ENCODE peak calls at places on chromosomes 6 and 20, in nine cellular contexts. J is OCI-LY7, Y is gastrocnemius medialis, T is psoas muscle, D is heart left ventricle, W is mesenchymal stem cell, G is lung, I is testis, Z is choroid plexus epithelial cell. X is an unnamed sample.

GRCh38 chr20:15951711-15952110 is 621.5 kb downstream of the KIF16B start:
- DNase-seq in J (no peak), Y (no peak), T (no peak), D (no peak), W (no peak), G (no peak), I (no peak), Z (peak), X (no peak)

GRCh38 chr6:85392379-85392778 is 57.5 kb upstream of the NT5E start:
- DNase-seq in J (no peak), Y (no peak), T (no peak), D (no peak), W (no peak), G (no peak), I (no peak), Z (no peak), X (no peak)

GRCh38 chr6:119979862-119980261 is 630.3 kb upstream of the MAN1A1 start:
- DNase-seq in J (peak), Y (no peak), T (no peak), D (no peak), W (peak), G (no peak), I (no peak), Z (peak), X (no peak)

GRCh38 chr20:46400253-46400652 is 6.2 kb downstream of the ELMO2 start:
- DNase-seq in J (no peak), Y (peak), T (peak), D (peak), W (peak), G (no peak), I (peak), Z (peak), X (peak)

GRCh38 chr6:157865249-157865648 is 42.2 kb downstream of the SNX9 start:
- DNase-seq in J (no peak), Y (no peak), T (no peak), D (no peak), W (no peak), G (no peak), I (no peak), Z (no peak), X (no peak)

GRCh38 chr6:98838027-98838426 is 3.7 kb downstream of the POU3F2 start:
- DNase-seq in J (no peak), Y (no peak), T (no peak), D (no peak), W (no peak), G (no peak), I (no peak), Z (no peak), X (no peak)

GRCh38 chr20:63574156-63574828 is at the start of gene HELZ2:
- DNase-seq in J (peak), Y (peak), T (peak), D (peak), W (peak), G (peak), I (peak), Z (peak), X (peak)

GRCh38 chr20:20255104-20255503 is 112.8 kb upstream of the INSM1 start:
- DNase-seq in J (no peak), Y (no peak), T (no peak), D (no peak), W (no peak), G (no peak), I (no peak), Z (no peak), X (no peak)

GRCh38 chr20:19497064-19497463 is 261.0 kb upstream of the RIN2 start:
- DNase-seq in J (no peak), Y (no peak), T (no peak), D (no peak), W (peak), G (no peak), I (no peak), Z (peak), X (peak)

GRCh38 chr6:56536536-56536935 is 106.2 kb downstream of the DST start:
- DNase-seq in J (no peak), Y (no peak), T (no peak), D (no peak), W (no peak), G (no peak), I (no peak), Z (peak), X (no peak)

GRCh38 chr6:81486234-81486633 is 266.2 kb downstream of the TENT5A start:
- DNase-seq in J (no peak), Y (no peak), T (no peak), D (no peak), W (no peak), G (no peak), I (no peak), Z (no peak), X (no peak)

GRCh38 chr20:37988555-37988954 is 44.7 kb downstream of the TTI1 start:
- DNase-seq in J (no peak), Y (peak), T (no peak), D (no peak), W (peak), G (no peak), I (no peak), Z (no peak), X (no peak)

GRCh38 chr20:41697861-41698559 is 79.8 kb upstream of the CHD6 start:
- DNase-seq in J (peak), Y (no peak), T (no peak), D (no peak), W (peak), G (no peak), I (peak), Z (peak), X (peak)

GRCh38 chr6:53862517-53863457 is 68.0 kb downstream of the LRRC1 start:
- DNase-seq in J (no peak), Y (no peak), T (no peak), D (no peak), W (no peak), G (no peak), I (peak), Z (peak), X (peak)

GRCh38 chr6:30880563-30881252 is 3.6 kb upstream of the DDR1 start:
- DNase-seq in J (no peak), Y (no peak), T (no peak), D (no peak), W (no peak), G (no peak), I (no peak), Z (no peak), X (no peak)

GRCh38 chr6:97876711-97877110 is 593.7 kb upstream of the MMS22L start:
- DNase-seq in J (no peak), Y (no peak), T (no peak), D (no peak), W (no peak), G (no peak), I (no peak), Z (no peak), X (no peak)

GRCh38 chr6:42152024-42152423 is 9.6 kb upstream of the C6orf132 start:
- DNase-seq in J (no peak), Y (no peak), T (no peak), D (no peak), W (no peak), G (no peak), I (no peak), Z (no peak), X (no peak)

GRCh38 chr20:2900845-2901592 is 27.7 kb downstream of the PTPRA start:
- DNase-seq in J (peak), Y (no peak), T (no peak), D (no peak), W (no peak), G (no peak), I (no peak), Z (no peak), X (no peak)

GRCh38 chr6:72175936-72176335 is 289.6 kb downstream of the RIMS1 start:
- DNase-seq in J (no peak), Y (no peak), T (no peak), D (no peak), W (no peak), G (no peak), I (no peak), Z (peak), X (no peak)

GRCh38 chr6:73123632-73124329 is 101.5 kb downstream of the KHDC1L start:
- DNase-seq in J (no peak), Y (no peak), T (no peak), D (no peak), W (no peak), G (no peak), I (no peak), Z (no peak), X (no peak)

GRCh38 chr6:86107985-86108384 is 465.3 kb upstream of the SYNCRIP start:
- DNase-seq in J (no peak), Y (no peak), T (no peak), D (no peak), W (no peak), G (no peak), I (no peak), Z (no peak), X (no peak)

GRCh38 chr6:107070686-107071085 is 42.7 kb downstream of the MTRES1 start:
- DNase-seq in J (no peak), Y (no peak), T (no peak), D (no peak), W (no peak), G (no peak), I (no peak), Z (no peak), X (no peak)

GRCh38 chr6:21078497-21078896 is 515.1 kb upstream of the SOX4 start:
- DNase-seq in J (no peak), Y (no peak), T (no peak), D (no peak), W (no peak), G (no peak), I (no peak), Z (no peak), X (no peak)

GRCh38 chr6:111441678-111442243 is 41.3 kb downstream of the REV3L start:
- DNase-seq in J (no peak), Y (no peak), T (no peak), D (no peak), W (no peak), G (no peak), I (no peak), Z (no peak), X (no peak)

GRCh38 chr20:20786428-20786827 is 74.0 kb upstream of the RALGAPA2 start:
- DNase-seq in J (no peak), Y (no peak), T (no peak), D (no peak), W (no peak), G (peak), I (no peak), Z (no peak), X (no peak)

GRCh38 chr20:10669843-10670446 is 3.9 kb downstream of the JAG1 start:
- DNase-seq in J (no peak), Y (no peak), T (no peak), D (no peak), W (no peak), G (no peak), I (no peak), Z (no peak), X (no peak)

GRCh38 chr6:33926451-33926850 is 122.6 kb upstream of the MLN start:
- DNase-seq in J (peak), Y (no peak), T (no peak), D (no peak), W (peak), G (no peak), I (peak), Z (peak), X (no peak)

GRCh38 chr6:152271681-152272464 is 365.3 kb downstream of the SYNE1 start:
- DNase-seq in J (no peak), Y (peak), T (no peak), D (peak), W (no peak), G (no peak), I (peak), Z (peak), X (peak)

GRCh38 chr6:35451354-35452185 is 568 bp upstream of the FANCE start:
- DNase-seq in J (no peak), Y (no peak), T (no peak), D (no peak), W (no peak), G (no peak), I (no peak), Z (no peak), X (no peak)
- H3K4me3 ChIP-seq in J (peak), Y (peak), T (peak), D (peak), W (peak), G (no peak), I (peak), Z (peak), X (peak)

DNA sequence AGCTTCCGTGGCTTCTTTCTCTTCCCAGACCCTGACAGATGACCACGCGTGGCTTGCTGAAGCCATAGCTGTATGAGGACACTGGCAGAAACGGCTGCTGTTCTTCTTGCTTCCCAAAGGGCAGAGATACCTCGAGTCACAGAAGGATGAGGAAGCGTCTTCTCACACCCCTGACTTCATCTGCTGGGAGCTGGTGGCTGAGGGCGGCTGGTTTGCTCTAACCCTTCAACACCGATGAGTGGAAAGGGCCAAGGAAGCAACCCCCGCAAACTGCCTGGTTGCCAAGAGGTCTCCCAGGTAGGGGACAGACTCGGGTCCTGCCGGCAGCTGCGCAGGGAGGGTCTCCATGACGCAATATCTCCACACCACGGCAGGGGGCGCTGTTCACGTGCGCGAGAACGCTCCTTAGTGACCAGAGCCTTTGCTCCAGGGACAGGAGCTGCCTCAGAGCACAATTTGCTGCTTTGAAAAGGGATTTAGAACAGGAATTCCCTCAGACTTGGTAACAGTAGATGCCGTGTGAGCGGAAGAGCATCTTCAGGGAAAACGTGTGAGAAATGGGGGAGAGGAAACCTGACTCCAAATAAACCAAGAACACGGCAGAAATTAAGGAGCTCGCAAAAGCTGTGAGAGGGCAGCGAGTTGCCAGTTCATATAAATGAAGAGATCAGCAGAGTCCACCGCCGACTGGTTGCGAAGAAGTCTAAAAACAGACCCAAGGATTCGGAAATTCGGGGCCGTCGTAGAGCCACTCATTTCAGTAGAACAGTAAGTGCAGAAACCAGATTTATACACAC is 80.2 kb downstream of the ERMARD start:
- DNase-seq in J (peak), Y (peak), T (peak), D (peak), W (peak), G (peak), I (peak), Z (peak), X (peak)
- H3K4me3 ChIP-seq in J (no peak), Y (no peak), T (no peak), D (no peak), W (no peak), G (no peak), I (no peak), Z (no peak), X (no peak)

DNA sequence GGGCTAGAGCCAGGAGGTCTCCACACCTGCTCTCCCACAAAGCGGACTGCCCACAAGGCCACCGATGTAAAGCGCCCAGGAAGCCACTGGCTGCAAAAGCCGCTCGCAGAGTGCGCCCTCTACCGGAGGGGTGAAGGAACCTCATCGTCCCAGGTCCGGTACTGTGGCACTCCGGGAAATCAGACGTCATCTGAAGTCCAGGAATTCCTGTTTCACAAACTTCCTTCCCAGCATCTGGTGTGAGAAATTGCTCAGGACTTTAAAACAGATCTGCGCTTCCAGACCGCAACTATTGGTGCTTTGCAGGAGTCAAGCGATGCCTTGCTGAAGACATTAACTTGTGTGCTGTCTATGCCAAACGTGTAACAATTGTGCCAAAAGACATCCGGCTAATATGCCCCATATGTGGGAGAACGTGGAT is 115.1 kb upstream of the ARID1B start:
- DNase-seq in J (peak), Y (no peak), T (peak), D (no peak), W (no peak), G (no peak), I (peak), Z (no peak), X (peak)
- H3K4me3 ChIP-seq in J (no peak), Y (no peak), T (no peak), D (no peak), W (no peak), G (no peak), I (peak), Z (no peak), X (no peak)

DNA sequence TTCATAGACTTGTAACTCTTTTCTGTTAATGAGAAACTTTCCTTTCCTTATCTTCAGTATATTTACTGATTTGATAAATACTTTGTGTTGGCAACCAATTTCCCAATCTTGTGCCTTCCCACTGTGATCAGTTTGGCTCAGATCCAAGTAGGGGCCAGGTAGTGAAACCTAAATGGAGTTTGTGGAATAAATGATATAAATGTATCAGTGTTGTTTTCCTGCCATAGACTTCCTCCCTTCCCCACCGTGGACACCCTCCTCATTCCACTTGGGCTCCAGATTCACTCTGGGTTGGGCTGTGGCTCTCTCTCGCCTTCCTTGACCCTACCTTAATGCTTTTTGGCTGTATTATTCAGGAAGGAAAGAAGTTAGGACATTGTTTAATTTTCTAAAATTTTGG is 1.3 kb downstream of the ZKSCAN3 start:
- DNase-seq in J (no peak), Y (no peak), T (no peak), D (no peak), W (no peak), G (no peak), I (no peak), Z (no peak), X (no peak)
- H3K4me3 ChIP-seq in J (peak), Y (peak), T (peak), D (peak), W (peak), G (no peak), I (no peak), Z (no peak), X (no peak)

DNA sequence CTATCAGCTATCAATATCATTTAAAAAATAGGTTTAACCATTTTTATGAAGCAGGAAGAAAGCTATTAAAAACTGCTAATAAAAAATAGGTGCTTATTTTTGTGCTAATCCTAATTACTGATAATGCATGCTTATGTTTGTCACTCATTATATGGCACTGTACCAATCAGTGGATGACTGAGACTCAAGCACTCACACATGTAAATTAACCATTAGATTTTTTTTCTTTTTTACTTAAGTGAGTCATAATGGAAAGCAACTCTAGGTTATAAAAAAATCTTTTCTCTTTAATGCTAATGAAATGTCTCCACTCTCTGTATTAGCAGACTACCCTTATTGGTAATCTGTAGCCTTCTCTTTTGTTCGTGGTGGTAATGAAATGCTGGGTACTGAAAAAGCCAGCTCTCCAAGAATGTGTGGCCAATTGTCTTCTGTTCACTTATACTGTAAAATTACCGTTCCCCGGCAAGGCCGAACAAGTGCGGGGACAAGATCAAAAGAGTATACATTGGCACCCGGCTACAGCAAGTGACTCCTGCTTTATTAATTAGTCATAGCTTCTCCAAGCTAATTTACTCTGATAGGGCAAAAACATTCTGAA is 69.0 kb downstream of the AFG1L start:
- DNase-seq in J (no peak), Y (no peak), T (no peak), D (no peak), W (no peak), G (no peak), I (no peak), Z (no peak), X (no peak)
- H3K4me3 ChIP-seq in J (no peak), Y (peak), T (peak), D (no peak), W (no peak), G (no peak), I (no peak), Z (no peak), X (peak)

DNA sequence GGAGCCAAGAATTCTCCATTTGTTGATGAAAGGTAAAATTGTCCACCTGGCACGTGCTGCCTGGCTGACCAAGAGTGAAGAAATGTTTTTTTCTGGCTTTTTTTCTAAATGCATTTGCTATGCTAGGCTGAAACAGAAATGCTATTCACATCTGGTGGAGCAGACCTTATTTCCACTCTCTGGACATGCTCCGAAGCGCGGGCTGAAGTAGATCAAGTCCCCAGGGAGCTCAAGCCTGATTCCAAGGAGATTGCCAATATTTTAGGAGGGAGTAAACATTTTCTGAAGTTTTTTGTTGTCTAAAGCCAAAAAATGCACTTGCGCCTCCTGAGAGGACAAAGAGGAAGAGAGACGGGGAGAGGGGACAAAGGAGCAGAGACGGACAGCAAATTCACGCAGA is 23.3 kb upstream of the SMOC2 start:
- DNase-seq in J (no peak), Y (peak), T (no peak), D (no peak), W (no peak), G (no peak), I (peak), Z (no peak), X (no peak)
- H3K4me3 ChIP-seq in J (no peak), Y (no peak), T (no peak), D (no peak), W (peak), G (no peak), I (no peak), Z (no peak), X (no peak)

X was measured in brain microvascular endothelial cell.